ENCODE peak calls at places on chromosomes 7 and 10, in seven cellular contexts. G, B, T, W, X, M and V are unnamed samples.

GRCh38 chr10:11073410-11073809 is 55.7 kb downstream of the CELF2 start:
- DNase-seq in X (no peak), G (no peak), B (no peak), M (no peak), T (no peak), W (no peak), V (no peak)

GRCh38 chr10:122181901-122182799 is 88.9 kb upstream of the BTBD16 start:
- DNase-seq in W (no peak), G (peak; percentile 16), X (peak; percentile 52), T (peak; percentile 11), B (no peak), M (peak; percentile 8), V (no peak)

GRCh38 chr7:105862770-105863169 is 13.6 kb downstream of the ATXN7L1 start:
- DNase-seq in G (no peak), W (no peak), M (no peak), X (no peak), B (no peak), T (no peak), V (no peak)

GRCh38 chr10:19325581-19325980 is 277.0 kb downstream of the MALRD1 start:
- DNase-seq in X (no peak), B (no peak), G (peak; percentile 34), T (peak; percentile 36), W (no peak), M (no peak), V (no peak)

GRCh38 chr10:8346861-8347260 is 292.4 kb downstream of the GATA3 start:
- DNase-seq in B (no peak), X (no peak), G (no peak), T (no peak), M (no peak), W (no peak), V (no peak)

GRCh38 chr10:33241351-33241750 is 93.1 kb downstream of the NRP1 start:
- DNase-seq in W (no peak), G (no peak), T (no peak), X (no peak), M (no peak), B (no peak), V (no peak)

GRCh38 chr10:44935201-44935960 is 24.2 kb upstream of the RASSF4 start:
- DNase-seq in W (peak; percentile 13), G (no peak), B (no peak), M (no peak), X (peak; percentile 52), T (peak; percentile 89), V (no peak)

GRCh38 chr7:129947701-129948100 is 5.1 kb downstream of the UBE2H start:
- DNase-seq in G (no peak), T (no peak), M (no peak), B (no peak), W (no peak), X (peak; percentile 69), V (no peak)

GRCh38 chr7:28442540-28443420 is 30.5 kb downstream of the CREB5 start:
- DNase-seq in B (no peak), X (no peak), W (no peak), M (no peak), G (peak; percentile 55), T (peak; percentile 36), V (no peak)

GRCh38 chr10:53209941-53210611 is 437.5 kb upstream of the MBL2 start:
- DNase-seq in B (no peak), T (peak; percentile 39), G (peak; percentile 97), X (peak; percentile 42), W (no peak), M (no peak), V (peak; percentile 30)

GRCh38 chr7:142440219-142441073 is 182.6 kb upstream of the PRSS58 start:
- DNase-seq in M (peak; percentile 47), T (peak; percentile 48), B (no peak), W (peak; percentile 15), X (peak; percentile 76), G (peak; percentile 95), V (peak; percentile 36)

DNA sequence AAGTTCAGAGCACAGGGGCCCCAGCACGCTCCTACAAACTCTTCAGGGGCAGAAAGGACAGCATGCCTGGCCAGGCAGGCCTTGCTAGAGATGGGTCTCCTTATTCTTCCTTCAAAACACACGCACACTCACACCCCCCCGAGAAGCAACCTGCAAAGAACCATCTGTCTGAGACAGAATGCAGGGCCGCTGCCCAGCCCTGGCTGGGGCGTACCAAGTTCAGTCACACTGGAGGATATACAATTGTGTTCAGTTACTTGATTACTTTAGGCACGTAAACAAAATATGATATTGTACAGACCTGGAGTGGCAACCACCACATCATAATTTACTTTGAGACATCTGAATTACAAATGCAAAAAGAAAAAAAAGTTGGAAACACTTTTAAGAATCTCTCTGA is 5.7 kb downstream of the FAM53B start:
- DNase-seq in G (no peak), T (no peak), W (no peak), M (no peak), X (no peak), B (no peak), V (no peak)
- H4K20me1 ChIP-seq in G (no peaks in the 10 kb centered on the region), T (no peaks in the 10 kb centered on the region), W (no peaks in the 10 kb centered on the region), M (no peaks in the 10 kb centered on the region), X (no peaks in the 10 kb centered on the region), B (peaks cover 59% of the 10 kb centered on the region), V (no peaks in the 10 kb centered on the region)

DNA sequence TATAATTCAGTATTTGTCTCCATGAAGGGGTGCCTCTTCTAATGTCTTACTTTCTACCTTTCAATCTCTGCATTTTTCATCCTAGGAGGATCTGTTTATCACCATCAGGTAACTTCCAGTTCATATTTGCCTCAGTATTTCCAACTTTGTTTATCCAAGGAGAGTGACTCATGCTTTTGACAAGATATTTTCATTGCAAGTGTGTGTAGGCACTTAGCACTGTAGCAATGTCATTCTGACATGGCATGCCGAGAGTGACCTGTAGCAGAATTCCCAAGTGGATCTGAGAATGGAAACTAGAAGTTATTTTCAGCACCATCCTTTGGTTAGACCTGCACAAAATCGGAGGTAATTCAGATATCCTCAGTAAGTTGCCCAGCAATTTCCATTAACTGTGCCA is 129.9 kb downstream of the INHBA start:
- DNase-seq in X (peak; percentile 16), B (no peak), T (peak; percentile 76), M (no peak), W (no peak), G (peak; percentile 88), V (no peak)
- H3K4me2 ChIP-seq in X (no peak overlapping the region), B (no peak overlapping the region), T (peak overlapping the region; percentile 33), M (peak overlapping the region; percentile 29), W (no peak overlapping the region), G (peak overlapping the region; percentile 67), V (no peak overlapping the region)

GRCh38 chr10:100631192-100631591 is 95.4 kb downstream of the HIF1AN start:
- DNase-seq in B (no peak), T (no peak), M (no peak), X (no peak), W (no peak), G (no peak), V (no peak)
- TF ChIP-seq EZH2 in B (no peak), T (no peak), M (no peak), X (no peak), W (no peak), G (no peak), V (no peak)

DNA sequence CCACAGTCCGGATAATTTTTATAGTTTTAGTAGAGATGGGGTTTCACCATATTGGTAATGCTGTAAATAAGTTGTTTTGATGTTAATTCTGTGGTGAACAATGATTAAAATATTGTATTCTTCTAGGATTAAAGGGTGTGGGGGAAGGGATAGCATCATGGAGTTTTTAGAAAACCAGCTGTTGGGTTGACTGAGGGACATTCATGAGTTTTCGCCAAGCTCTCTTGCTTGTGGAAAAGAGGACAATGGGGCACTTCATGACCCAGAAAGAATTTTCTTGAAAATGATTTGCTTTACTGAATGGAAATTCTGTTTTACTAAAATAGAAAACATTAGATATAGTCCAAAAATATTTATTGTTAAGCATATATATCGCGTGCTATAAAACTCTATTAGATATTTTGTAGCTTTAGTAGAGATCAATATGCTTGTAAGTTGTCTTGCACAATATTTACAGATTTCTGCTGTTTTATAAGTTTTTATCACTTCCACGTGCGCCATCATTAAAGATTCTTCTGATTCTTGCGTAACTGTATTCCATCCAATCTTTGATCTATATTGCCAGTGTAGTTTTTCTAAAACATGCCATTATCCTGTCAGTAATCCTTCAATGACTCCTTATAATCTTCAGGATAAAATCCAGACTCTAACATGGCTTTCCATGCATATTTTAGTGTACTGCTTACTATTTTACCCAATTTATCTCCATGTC is 41.8 kb downstream of the LCOR start:
- DNase-seq in X (no peak), B (no peak), G (no peak), M (no peak), T (no peak), W (no peak), V (no peak)
- H4K20me1 ChIP-seq in X (no peaks in the 10 kb centered on the region), B (peaks cover 57% of the 10 kb centered on the region), G (no peaks in the 10 kb centered on the region), M (peaks cover 5% of the 10 kb centered on the region), T (no peaks in the 10 kb centered on the region), W (no peaks in the 10 kb centered on the region), V (peaks cover 13% of the 10 kb centered on the region)

DNA sequence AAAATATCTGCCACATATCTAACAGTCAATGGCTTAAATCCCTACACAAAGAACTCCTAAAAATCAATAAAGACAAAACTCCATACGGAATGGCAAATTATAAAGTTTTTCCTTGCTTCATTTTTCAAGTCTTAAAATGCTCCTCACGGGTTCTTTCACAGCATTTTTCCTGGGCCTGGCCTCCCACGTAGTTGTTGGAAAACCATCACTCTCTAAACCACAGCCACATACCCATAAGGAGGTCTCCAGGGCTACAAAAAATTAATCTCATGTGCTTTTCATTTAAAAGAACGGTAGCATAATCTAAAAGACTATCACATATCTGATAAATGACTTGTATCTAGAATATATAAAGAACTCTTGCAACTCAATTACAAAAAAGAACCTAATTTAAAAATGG is 2.9 kb downstream of the COA1 start:
- DNase-seq in M (no peak), T (no peak), G (no peak), W (no peak), B (no peak), X (no peak), V (no peak)
- H3K4me2 ChIP-seq in M (no peak overlapping the region), T (peak overlapping the region; percentile 38), G (peak overlapping the region; percentile 84), W (no peak overlapping the region), B (peak overlapping the region; percentile 80), X (no peak overlapping the region), V (no peak overlapping the region)

GRCh38 chr7:151405056-151405455 is 4.8 kb downstream of the WDR86 start:
- DNase-seq in T (no peak), B (no peak), M (no peak), W (no peak), G (no peak), X (no peak), V (no peak)

GRCh38 chr7:151405588-151405987 is 4.2 kb downstream of the WDR86 start:
- DNase-seq in M (no peak), G (no peak), B (no peak), X (no peak), T (no peak), W (no peak), V (no peak)

GRCh38 chr7:151402029-151402835 is 7.6 kb downstream of the WDR86 start:
- DNase-seq in T (no peak), M (no peak), W (no peak), X (no peak), G (no peak), B (no peak), V (no peak)

GRCh38 chr7:151404216-151405011 is 5.4 kb downstream of the WDR86 start:
- DNase-seq in W (no peak), B (peak; percentile 66), G (no peak), X (peak; percentile 84), T (peak; percentile 32), M (peak; percentile 19), V (no peak)

DNA sequence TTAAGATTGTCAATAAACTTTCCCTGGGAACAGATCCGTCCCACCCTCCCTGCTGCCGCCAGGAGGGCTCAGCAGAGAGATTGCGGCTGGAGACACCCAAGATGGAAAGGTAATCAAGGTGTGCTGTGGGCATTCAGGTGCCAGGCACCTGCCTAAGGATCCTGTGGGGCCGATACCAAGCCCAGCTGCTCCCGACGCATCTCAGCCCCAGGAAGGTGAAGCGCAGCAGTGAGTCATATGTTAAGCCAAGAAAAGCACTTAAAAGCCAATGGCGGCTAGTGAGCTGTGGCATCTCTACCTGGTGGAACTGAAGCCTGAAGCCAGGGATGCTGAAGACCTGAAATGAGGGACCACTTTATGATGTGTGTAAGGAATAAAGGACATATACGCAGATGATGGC is 6.1 kb downstream of the WDR86 start:
- DNase-seq in T (peak; percentile 39), W (no peak), G (no peak), M (peak; percentile 24), B (peak; percentile 31), X (no peak), V (no peak)
- TF ChIP-seq EZH2 in T (no peak), W (no peak), G (no peak), M (no peak), B (no peak), X (no peak), V (no peak)